ENCODE peak calls at places on chromosomes 6 and 20, in ten cellular contexts. N is cardiac muscle cell, S is IMR-90, O is heart left ventricle, W is lower lobe of right lung, C is RWPE2, P is adipocyte, J is suprapubic skin, F is neuronal stem cell, M is heart right ventricle. L is an unnamed sample.

GRCh38 chr6:155645328-155645727 is 189.7 kb upstream of the NOX3 start:
- DNase-seq in N (no peak), C (no peak), W (no peak), S (peak; percentile 62), J (no peak), F (no peak), P (no peak), M (no peak), O (no peak), L (no peak)

GRCh38 chr6:3748726-3749389 is 2.7 kb downstream of the PXDC1 start:
- DNase-seq in M (no peak), N (no peak), S (peak; percentile 61), C (no peak), J (no peak), P (peak; percentile 35), O (no peak), F (no peak), W (no peak), L (peak; percentile 53)

GRCh38 chr6:154606457-154606856 is 96.0 kb upstream of the CNKSR3 start:
- DNase-seq in J (no peak), N (peak; percentile 3), S (no peak), C (no peak), W (no peak), P (no peak), F (no peak), M (no peak), O (no peak), L (no peak)

GRCh38 chr6:52407467-52407866 is 12.7 kb upstream of the EFHC1 start:
- DNase-seq in M (no peak), N (peak; percentile 60), O (no peak), J (no peak), F (peak; percentile 36), W (no peak), P (peak; percentile 74), S (peak; percentile 61), C (no peak), L (no peak)

GRCh38 chr6:13881621-13882165 is 43.1 kb upstream of the RNF182 start:
- DNase-seq in S (no peak), F (no peak), C (no peak), J (no peak), N (no peak), W (no peak), O (no peak), M (no peak), P (no peak), L (no peak)

GRCh38 chr6:15148356-15149058 is 97.4 kb upstream of the JARID2 start:
- DNase-seq in W (no peak), M (no peak), S (peak; percentile 90), F (no peak), C (no peak), J (no peak), O (no peak), N (peak; percentile 12), P (peak; percentile 72), L (no peak)

GRCh38 chr6:99002826-99003225 is 55.1 kb upstream of the FBXL4 start:
- DNase-seq in M (no peak), F (no peak), O (no peak), P (no peak), W (no peak), C (no peak), S (no peak), N (peak; percentile 6), J (no peak), L (no peak)

GRCh38 chr6:90846824-90847223 is 260.0 kb upstream of the MAP3K7 start:
- DNase-seq in S (no peak), O (no peak), C (no peak), N (no peak), F (no peak), P (no peak), J (no peak), M (no peak), W (no peak), L (no peak)

GRCh38 chr20:20411382-20411781 is 43.5 kb downstream of the INSM1 start:
- DNase-seq in S (no peak), C (no peak), O (no peak), M (no peak), F (no peak), J (no peak), W (no peak), P (no peak), N (no peak), L (no peak)

GRCh38 chr6:11484441-11484840 is 53.1 kb upstream of the TMEM170B start:
- DNase-seq in P (no peak), J (no peak), N (no peak), F (no peak), M (no peak), W (no peak), C (no peak), O (no peak), S (no peak), L (no peak)

GRCh38 chr6:71349395-71349794 is 60.8 kb downstream of the OGFRL1 start:
- DNase-seq in F (peak; percentile 14), O (no peak), C (no peak), N (peak; percentile 61), W (no peak), J (no peak), S (peak; percentile 62), M (no peak), P (peak; percentile 78), L (no peak)

GRCh38 chr20:17966432-17967312 is 1.9 kb downstream of the SNX5 start:
- DNase-seq in N (peak; percentile 64), C (no peak), F (no peak), O (no peak), W (no peak), M (no peak), P (peak; percentile 64), S (peak; percentile 42), J (no peak), L (no peak)

GRCh38 chr20:42442728-42443127 is 747.0 kb downstream of the PTPRT start:
- DNase-seq in N (peak; percentile 25), C (no peak), W (no peak), F (no peak), M (peak; percentile 20), J (no peak), S (no peak), P (no peak), O (no peak), L (no peak)

GRCh38 chr20:54084727-54085368 is 14.5 kb upstream of the BCAS1 start:
- DNase-seq in W (no peak), O (no peak), N (no peak), P (peak; percentile 6), C (no peak), S (no peak), M (no peak), F (no peak), J (no peak), L (no peak)

GRCh38 chr20:7851031-7851490 is 89.2 kb downstream of the HAO1 start:
- DNase-seq in F (no peak), N (peak; percentile 8), P (no peak), J (no peak), S (peak; percentile 11), M (no peak), O (no peak), W (no peak), C (peak; percentile 67), L (no peak)

GRCh38 chr20:39967806-39968205 is 721.2 kb downstream of the MAFB start:
- DNase-seq in J (no peak), S (no peak), W (no peak), P (no peak), O (no peak), C (no peak), F (no peak), N (no peak), M (no peak), L (no peak)

DNA sequence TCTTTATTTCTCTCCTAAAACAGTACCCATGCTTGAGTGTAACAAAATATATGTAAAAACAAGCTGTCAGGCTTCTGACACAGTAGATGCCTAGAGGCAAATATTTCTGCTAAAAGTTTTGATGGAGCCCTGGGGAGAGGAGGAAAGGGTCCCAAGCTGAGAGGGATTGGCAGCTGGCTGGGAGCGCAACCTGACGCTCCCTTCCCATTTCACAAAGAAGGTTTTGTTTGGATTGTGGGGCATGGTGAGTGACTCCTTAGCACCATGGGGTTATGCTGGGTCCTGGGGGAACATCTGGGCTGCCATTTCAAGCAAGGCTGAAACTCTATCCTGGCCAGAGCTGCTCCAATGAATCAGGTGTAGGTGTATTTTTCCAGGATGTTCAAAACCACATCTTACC is 720.5 kb downstream of the MAFB start:
- DNase-seq in C (no peak), J (no peak), F (no peak), M (no peak), W (no peak), N (no peak), O (no peak), P (no peak), S (no peak), L (no peak)
- H3K9me3 ChIP-seq in C (no peaks in the 10 kb centered on the region), J (no peaks in the 10 kb centered on the region), F (no peaks in the 10 kb centered on the region), M (no peaks in the 10 kb centered on the region), W (peaks cover 2% of the 10 kb centered on the region), N (no peaks in the 10 kb centered on the region), O (no peaks in the 10 kb centered on the region), P (peaks cover 10% of the 10 kb centered on the region), S (no peaks in the 10 kb centered on the region), L (no peaks in the 10 kb centered on the region)

DNA sequence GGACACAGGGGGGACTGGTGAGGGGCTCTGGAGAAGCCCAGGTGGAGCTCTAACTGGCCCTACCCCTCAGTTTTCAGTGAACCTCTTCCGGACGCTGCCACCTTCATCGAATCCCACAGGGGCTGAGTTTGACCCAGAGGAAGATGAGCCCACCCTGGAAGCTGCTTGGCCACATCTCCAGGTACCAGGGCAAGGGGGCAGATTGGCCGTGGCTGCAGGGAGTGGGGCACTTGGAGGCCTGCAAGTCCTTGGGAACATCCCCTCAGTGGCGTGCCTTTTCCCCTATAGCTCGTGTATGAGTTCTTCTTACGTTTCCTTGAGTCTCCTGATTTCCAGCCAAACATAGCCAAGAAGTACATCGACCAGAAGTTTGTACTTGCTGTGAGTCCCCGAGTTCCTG is 6.6 kb downstream of the MEA1 start:
- DNase-seq in M (no peak), F (no peak), J (no peak), W (no peak), O (no peak), C (no peak), S (no peak), P (no peak), N (no peak), L (no peak)
- H3K36me3 ChIP-seq in M (no peaks in the 10 kb centered on the region), F (peaks cover 50% of the 10 kb centered on the region), J (peaks cover 62% of the 10 kb centered on the region), W (peaks cover 64% of the 10 kb centered on the region), O (no peaks in the 10 kb centered on the region), C (peaks cover 38% of the 10 kb centered on the region), S (peaks cover 54% of the 10 kb centered on the region), P (peaks cover 63% of the 10 kb centered on the region), N (peaks cover 24% of the 10 kb centered on the region), L (peaks cover 56% of the 10 kb centered on the region)

GRCh38 chr6:73308712-73309533 is 45.2 kb downstream of the DPPA5 start:
- DNase-seq in C (no peak), J (no peak), W (no peak), N (peak; percentile 40), O (no peak), F (peak; percentile 15), M (no peak), S (no peak), P (peak; percentile 49), L (no peak)
- H3K27me3 ChIP-seq in C (no peaks in the 10 kb centered on the region), J (peaks cover 15% of the 10 kb centered on the region), W (no peaks in the 10 kb centered on the region), N (no peaks in the 10 kb centered on the region), O (peaks cover 23% of the 10 kb centered on the region), F (no peaks in the 10 kb centered on the region), M (peaks cover 39% of the 10 kb centered on the region), S (no peaks in the 10 kb centered on the region), P (no peaks in the 10 kb centered on the region), L (no peaks in the 10 kb centered on the region)

GRCh38 chr6:166955865-166956443 is 396 bp downstream of the RNASET2 start:
- DNase-seq in N (no peak), P (no peak), M (no peak), O (no peak), W (no peak), F (no peak), S (peak; percentile 15), C (no peak), J (no peak), L (no peak)
- H3K9me3 ChIP-seq in N (no peaks in the 10 kb centered on the region), P (no peaks in the 10 kb centered on the region), M (no peaks in the 10 kb centered on the region), O (no peaks in the 10 kb centered on the region), W (no peaks in the 10 kb centered on the region), F (peaks cover 2% of the 10 kb centered on the region), S (no peaks in the 10 kb centered on the region), C (no peaks in the 10 kb centered on the region), J (no peaks in the 10 kb centered on the region), L (no peaks in the 10 kb centered on the region)